ENCODE peak calls at places on chromosomes 3 and 15, in four cellular contexts. One of them, this sample, is unnamed.

GRCh38 chr3:48514431-48515227 is 10.7 kb upstream of the SHISA5 start:
- DNase-seq in K562: no peak
- DNase-seq in heart left ventricle: no peak
- DNase-seq in right lobe of liver: no peak
- DNase-seq in this sample: no peak

GRCh38 chr3:57852896-57853295 is 96.8 kb downstream of the SLMAP start:
- DNase-seq in K562: no peak
- DNase-seq in heart left ventricle: no peak
- DNase-seq in right lobe of liver: no peak
- DNase-seq in this sample: no peak

GRCh38 chr15:91113036-91113435 is 13.0 kb downstream of the SV2B start:
- DNase-seq in K562: no peak
- DNase-seq in right lobe of liver: no peak
- DNase-seq in heart left ventricle: no peak
- DNase-seq in this sample: no peak

GRCh38 chr3:63927623-63928280 is 15.6 kb upstream of the SCAANT1 start:
- DNase-seq in right lobe of liver: no peak
- DNase-seq in heart left ventricle: no peak
- DNase-seq in K562: no peak
- DNase-seq in this sample: no peak

GRCh38 chr15:39801641-39802309 is 19.1 kb upstream of the FSIP1 start:
- DNase-seq in K562: peak; percentile 57
- DNase-seq in heart left ventricle: no peak
- DNase-seq in right lobe of liver: peak; percentile 62
- DNase-seq in this sample: peak; percentile 45

GRCh38 chr3:70556056-70556455 is 243.6 kb upstream of the MDFIC2 start:
- DNase-seq in K562: no peak
- DNase-seq in right lobe of liver: no peak
- DNase-seq in heart left ventricle: no peak
- DNase-seq in this sample: no peak

GRCh38 chr3:97940034-97940433 is 32.2 kb downstream of the RIOX2 start:
- DNase-seq in heart left ventricle: no peak
- DNase-seq in right lobe of liver: no peak
- DNase-seq in K562: peak; percentile 11
- DNase-seq in this sample: no peak

GRCh38 chr3:172142074-172143059 is 103.0 kb downstream of the FNDC3B start:
- DNase-seq in K562: peak; percentile 66
- DNase-seq in heart left ventricle: no peak
- DNase-seq in right lobe of liver: no peak
- DNase-seq in this sample: no peak

GRCh38 chr3:141306276-141306675 is 62.0 kb upstream of the ZBTB38 start:
- DNase-seq in heart left ventricle: no peak
- DNase-seq in K562: no peak
- DNase-seq in right lobe of liver: no peak
- DNase-seq in this sample: no peak

GRCh38 chr15:47949815-47950214 is 171.0 kb upstream of the SLC24A5 start:
- DNase-seq in heart left ventricle: no peak
- DNase-seq in right lobe of liver: no peak
- DNase-seq in K562: no peak
- DNase-seq in this sample: no peak
- H3K4me3 ChIP-seq in heart left ventricle: no peak overlapping the region
- H3K4me3 ChIP-seq in right lobe of liver: no peak overlapping the region
- H3K4me3 ChIP-seq in K562: no peak overlapping the region
- H3K4me3 ChIP-seq in this sample: no peak overlapping the region

DNA sequence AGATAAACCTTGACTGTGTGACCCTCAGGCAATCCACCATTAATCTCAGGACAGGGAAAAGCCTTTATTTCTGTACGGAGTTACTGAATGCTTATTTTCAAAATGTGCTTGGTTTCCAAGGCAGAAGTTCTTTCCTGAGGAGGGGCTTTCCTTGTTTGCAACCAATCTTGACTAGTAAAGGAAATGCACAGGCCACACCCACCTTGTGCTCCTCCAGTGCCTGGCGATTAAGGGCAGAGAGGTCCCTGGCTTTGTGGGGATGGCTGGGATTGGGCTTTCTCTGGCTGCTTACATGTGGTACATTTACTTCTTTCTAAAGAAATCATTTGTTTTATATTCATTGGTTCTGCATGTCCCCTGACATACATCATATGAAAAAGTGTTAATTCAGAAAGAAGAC is 47.8 kb downstream of the ZNF621 start:
- DNase-seq in right lobe of liver: no peak
- DNase-seq in heart left ventricle: no peak
- DNase-seq in K562: peak; percentile 15
- DNase-seq in this sample: no peak
- TF ChIP-seq POLR2A in right lobe of liver: no peak
- TF ChIP-seq POLR2A in heart left ventricle: no peak
- TF ChIP-seq POLR2A in K562: no peak
- TF ChIP-seq POLR2A in this sample: no peak

DNA sequence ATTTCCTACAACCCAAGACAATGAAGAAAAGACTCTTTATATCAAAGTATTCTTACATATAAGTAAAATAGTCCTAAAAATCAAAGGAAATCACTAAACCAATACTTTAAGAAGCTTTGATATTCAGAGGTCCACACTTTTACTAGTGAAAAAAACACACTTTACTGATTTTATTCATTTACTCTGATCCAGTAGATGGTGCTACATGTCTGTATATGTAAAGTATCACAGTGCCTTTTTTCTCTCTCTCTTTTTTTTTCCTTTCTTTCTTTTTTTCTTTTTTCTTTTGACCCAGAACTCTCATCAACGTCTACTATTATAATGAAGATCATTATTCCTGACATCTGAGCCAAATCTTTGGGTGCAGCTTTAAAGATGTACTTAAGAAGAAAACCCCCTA is 10.8 kb upstream of the CCDC39 start:
- DNase-seq in heart left ventricle: no peak
- DNase-seq in K562: no peak
- DNase-seq in right lobe of liver: no peak
- DNase-seq in this sample: no peak
- TF ChIP-seq CTCF in heart left ventricle: no peak
- TF ChIP-seq CTCF in K562: no peak
- TF ChIP-seq CTCF in right lobe of liver: no peak
- TF ChIP-seq CTCF in this sample: no peak

DNA sequence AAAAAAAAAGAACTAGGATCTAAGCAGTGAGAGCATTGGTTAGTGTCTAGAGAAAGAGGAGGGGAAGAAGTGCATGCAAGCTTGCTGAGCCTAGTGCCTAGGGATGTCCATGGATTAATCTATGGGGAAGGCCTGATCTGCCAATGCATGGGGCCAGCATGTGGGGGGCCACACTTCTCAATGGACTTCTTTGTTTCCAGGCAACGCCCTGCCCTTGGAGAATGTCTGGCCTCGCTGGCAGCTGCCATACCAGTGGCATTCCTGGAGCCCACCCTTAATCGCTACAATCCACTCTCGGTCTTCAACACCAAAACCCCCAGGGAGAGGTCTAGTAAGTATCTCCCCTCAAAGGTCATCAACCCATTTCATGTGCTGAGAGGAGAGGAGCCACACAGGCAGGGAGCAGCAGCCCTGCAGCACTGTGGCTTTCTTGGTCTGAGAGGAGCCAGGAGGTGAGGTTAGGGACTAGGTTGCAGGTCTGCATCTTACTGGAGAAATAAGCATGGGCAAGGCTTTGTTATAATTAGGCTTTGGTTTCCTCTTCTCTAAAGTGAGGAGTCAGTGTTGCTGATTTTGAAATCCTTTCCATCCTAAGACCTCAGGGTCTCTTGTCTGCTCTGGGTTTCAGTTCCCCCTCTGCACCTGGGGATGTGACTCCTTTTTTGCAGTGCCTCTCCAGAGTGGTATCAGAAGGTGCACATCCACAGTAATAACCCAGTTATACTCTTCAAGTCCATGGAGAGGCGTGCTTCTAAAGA is 188.1 kb upstream of the CHRM5 start:
- DNase-seq in right lobe of liver: no peak
- DNase-seq in K562: no peak
- DNase-seq in heart left ventricle: no peak
- DNase-seq in this sample: no peak
- H3K4me3 ChIP-seq in right lobe of liver: no peak overlapping the region
- H3K4me3 ChIP-seq in K562: no peak overlapping the region
- H3K4me3 ChIP-seq in heart left ventricle: no peak overlapping the region
- H3K4me3 ChIP-seq in this sample: no peak overlapping the region